ENCODE peak calls at places on chromosomes 2 and 18, in four cellular contexts. N is cardiac fibroblast, O is fibroblast of villous mesenchyme, X is right atrium auricular region. G is an unnamed sample.

GRCh38 chr2:60109744-60110143 is 443.7 kb downstream of the BCL11A start:
- DNase-seq in N (no peak), O (no peak), X (no peak), G (no peak)

GRCh38 chr2:190105554-190105953 is 43.0 kb upstream of the MSTN start:
- DNase-seq in N (no peak), O (no peak), X (no peak), G (no peak)

GRCh38 chr2:1807167-1807566 is 62.9 kb upstream of the PXDN start:
- DNase-seq in N (no peak), O (no peak), X (no peak), G (no peak)

GRCh38 chr2:15982285-15982967 is 42.1 kb downstream of the MYCN start:
- DNase-seq in N (no peak), O (no peak), X (no peak), G (no peak)

GRCh38 chr2:24409700-24410556 is 49.6 kb upstream of the ITSN2 start:
- DNase-seq in N (peak; percentile 84), O (peak; percentile 72), X (peak; percentile 58), G (peak; percentile 84)

GRCh38 chr2:142965464-142965863 is 88.0 kb downstream of the KYNU start:
- DNase-seq in N (peak; percentile 50), O (peak; percentile 49), X (no peak), G (peak; percentile 56)

GRCh38 chr2:154489271-154489858 is 209.1 kb upstream of the KCNJ3 start:
- DNase-seq in N (no peak), O (no peak), X (no peak), G (no peak)

GRCh38 chr2:144032566-144032965 is 487.4 kb downstream of the ZEB2 start:
- DNase-seq in N (peak; percentile 27), O (peak; percentile 62), X (no peak), G (peak; percentile 56)

GRCh38 chr18:50938912-50939311 is 28.9 kb upstream of the ELAC1 start:
- DNase-seq in N (no peak), O (no peak), X (no peak), G (no peak)

GRCh38 chr18:78511666-78512065 is 468.0 kb upstream of the SALL3 start:
- DNase-seq in N (no peak), O (no peak), X (peak; percentile 55), G (no peak)

GRCh38 chr2:127023504-127023903 is 83.5 kb downstream of the BIN1 start:
- DNase-seq in N (no peak), O (no peak), X (no peak), G (no peak)

GRCh38 chr2:158297606-158298005 is 158.9 kb downstream of the CCDC148 start:
- DNase-seq in N (peak; percentile 37), O (no peak), X (no peak), G (no peak)

GRCh38 chr2:96509114-96509846 is 4.1 kb upstream of the NEURL3 start:
- DNase-seq in N (peak; percentile 91), O (peak; percentile 83), X (peak; percentile 85), G (peak; percentile 91)

GRCh38 chr2:57758686-57759085 is 287.9 kb upstream of the VRK2 start:
- DNase-seq in N (no peak), O (no peak), X (no peak), G (no peak)
- H3K4me3 ChIP-seq in N (no peak overlapping the region), O (no peak overlapping the region), X (no peak overlapping the region), G (no peak overlapping the region)

GRCh38 chr18:59220784-59221765 is 1.1 kb downstream of the GRP start:
- DNase-seq in N (no peak), O (no peak), X (no peak), G (no peak)
- H3K4me3 ChIP-seq in N (no peak overlapping the region), O (no peak overlapping the region), X (no peak overlapping the region), G (no peak overlapping the region)

DNA sequence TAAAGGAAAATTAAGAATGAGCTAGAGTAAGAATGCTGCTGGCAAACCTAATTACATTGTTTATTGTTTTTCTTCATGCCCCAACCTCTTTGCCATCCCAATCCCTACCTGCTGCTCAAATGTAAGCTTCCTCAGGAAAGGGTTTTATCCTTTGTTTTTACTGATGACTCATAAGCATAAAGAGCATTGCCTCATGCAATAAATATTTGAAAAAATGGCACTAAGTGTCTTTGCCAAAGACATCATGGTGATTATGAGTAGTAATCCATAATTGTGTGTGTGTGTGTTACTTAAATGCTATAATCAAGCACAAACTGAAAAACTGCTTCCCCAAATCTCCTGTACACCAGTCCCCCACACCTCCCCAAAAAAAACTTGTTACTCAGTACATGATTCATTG is 53.4 kb downstream of the DNER start:
- DNase-seq in N (peak; percentile 66), O (no peak), X (no peak), G (peak; percentile 42)
- H3K4me3 ChIP-seq in N (no peak overlapping the region), O (no peak overlapping the region), X (no peak overlapping the region), G (no peak overlapping the region)

GRCh38 chr2:170821631-170822291 is 5.1 kb downstream of the GAD1 start:
- DNase-seq in N (no peak), O (no peak), X (no peak), G (no peak)
- H3K4me3 ChIP-seq in N (no peak overlapping the region), O (no peak overlapping the region), X (no peak overlapping the region), G (no peak overlapping the region)

DNA sequence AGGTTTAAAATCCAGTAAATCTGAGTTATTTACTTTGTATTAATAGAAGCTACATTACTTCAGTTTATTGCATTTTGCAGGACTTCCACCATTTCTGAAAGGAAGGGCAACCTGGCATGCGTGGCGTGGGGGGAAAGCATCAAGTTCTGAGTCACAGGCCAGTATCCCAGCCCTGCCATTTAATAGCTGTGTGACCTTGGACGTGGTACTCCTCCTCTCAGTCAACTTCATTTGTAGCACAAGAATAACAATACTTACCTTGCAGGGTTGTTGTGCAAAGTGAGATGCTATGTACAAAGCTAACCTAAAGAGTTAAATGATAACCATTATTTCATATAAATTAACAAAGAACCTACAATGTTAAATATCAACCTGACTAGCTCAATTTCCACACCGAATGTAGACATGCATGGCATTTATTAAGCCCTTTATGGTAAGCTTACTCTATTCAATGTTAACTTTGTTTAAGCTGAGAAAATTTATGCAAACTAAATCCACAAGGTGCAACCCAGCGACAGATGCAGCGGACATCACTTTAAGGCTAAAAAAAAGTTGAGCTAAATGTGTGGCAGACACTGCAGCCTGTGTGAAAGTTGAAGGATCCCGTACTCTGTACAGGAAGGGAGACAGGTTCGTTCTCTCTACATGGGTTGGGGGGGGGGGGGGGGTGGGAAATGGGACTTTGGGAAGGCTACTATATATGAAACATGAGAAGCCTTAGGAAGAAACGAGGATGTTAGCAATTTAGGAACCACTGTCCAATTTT is 17.2 kb upstream of the STPG4 start:
- DNase-seq in N (peak; percentile 42), O (peak; percentile 45), X (no peak), G (no peak)
- H3K4me3 ChIP-seq in N (peak overlapping the region; percentile 93), O (peak overlapping the region; percentile 99), X (no peak overlapping the region), G (no peak overlapping the region)

GRCh38 chr18:30712383-30712782 is 330.2 kb downstream of the DSC3 start:
- DNase-seq in N (no peak), O (no peak), X (no peak), G (no peak)
- H3K4me3 ChIP-seq in N (no peak overlapping the region), O (no peak overlapping the region), X (no peak overlapping the region), G (no peak overlapping the region)

GRCh38 chr2:129877795-129878775 is 101.4 kb upstream of the RAB6C start:
- DNase-seq in N (no peak), O (peak; percentile 13), X (peak; percentile 61), G (peak; percentile 52)
- H3K4me3 ChIP-seq in N (no peak overlapping the region), O (peak overlapping the region; percentile 23), X (peak overlapping the region; percentile 74), G (peak overlapping the region; percentile 43)

GRCh38 chr2:233075966-233076339 is 15.8 kb downstream of the INPP5D start:
- DNase-seq in N (no peak), O (no peak), X (no peak), G (no peak)
- H3K4me3 ChIP-seq in N (no peak overlapping the region), O (no peak overlapping the region), X (no peak overlapping the region), G (no peak overlapping the region)

GRCh38 chr18:45749918-45750689 is 26.1 kb downstream of the SLC14A1 start:
- DNase-seq in N (no peak), O (no peak), X (no peak), G (peak; percentile 36)
- H3K4me3 ChIP-seq in N (no peak overlapping the region), O (no peak overlapping the region), X (no peak overlapping the region), G (no peak overlapping the region)